ENCODE peak calls at places on chromosomes 4 and X, in nine cellular contexts. A is stimulated activated CD4-positive, alpha-beta T cell treated with anti-CD3 and anti-CD28 coated beads, Interleukin-4, amount 100 ng/mL, for 1 hour; C is retinal pigment epithelial cell; Z is GM04503; H is SK-N-MC; D is T follicular helper cell; S is kidney tubule cell; M is fibroblast of lung; I is lower lobe of right lung. Y is an unnamed sample.

GRCh38 chrX:24838624-24839023 is 144.9 kb downstream of the POLA1 start:
- DNase-seq in D (no peak), H (peak; percentile 47), C (peak; percentile 4), A (no peak), I (no peak), S (peak; percentile 51), Z (no peak), M (peak; percentile 23), Y (peak; percentile 24)

GRCh38 chr4:338759-339097 is 1.1 kb downstream of the ZNF141 start:
- DNase-seq in A (no peak), S (peak; percentile 17), M (no peak), Z (no peak), I (no peak), H (no peak), D (no peak), C (no peak), Y (no peak)

GRCh38 chr4:786861-787300 is 39.0 kb downstream of the CPLX1 start:
- DNase-seq in M (no peak), Z (no peak), D (no peak), A (no peak), I (peak; percentile 54), C (no peak), H (no peak), S (no peak), Y (no peak)

GRCh38 chrX:40938418-40938817 is 146.8 kb upstream of the USP9X start:
- DNase-seq in C (no peak), H (no peak), S (peak; percentile 32), I (no peak), Z (no peak), A (no peak), D (no peak), M (peak; percentile 59), Y (no peak)

GRCh38 chr4:107896158-107896645 is 35.1 kb upstream of the CYP2U1 start:
- DNase-seq in H (no peak), I (no peak), A (no peak), D (no peak), Z (peak; percentile 92), C (peak; percentile 93), S (peak; percentile 99), M (peak; percentile 100), Y (peak; percentile 96)

GRCh38 chr4:3674479-3674851 is 91.7 kb upstream of the ADRA2C start:
- DNase-seq in Z (no peak), I (peak; percentile 23), A (no peak), D (no peak), H (no peak), M (no peak), C (no peak), S (no peak), Y (no peak)

GRCh38 chrX:136354201-136354600 is 53.4 kb downstream of the ADGRG4 start:
- DNase-seq in A (no peak), I (no peak), Z (no peak), M (no peak), H (no peak), D (no peak), C (no peak), S (no peak), Y (no peak)

GRCh38 chrX:13689519-13690211 is 737 bp downstream of the RAB9A start:
- DNase-seq in I (no peak), S (no peak), H (no peak), M (peak; percentile 29), C (no peak), D (no peak), A (peak; percentile 2), Z (no peak), Y (no peak)

GRCh38 chr4:7960790-7961655 is 21.4 kb upstream of the AFAP1 start:
- DNase-seq in H (no peak), D (no peak), M (peak; percentile 100), C (peak; percentile 98), S (peak; percentile 85), Z (peak; percentile 95), I (no peak), A (peak; percentile 51), Y (peak; percentile 100)

Y was measured in astrocyte of the cerebellum.